ENCODE peak calls at places on chromosome 18, in ten cellular contexts. X is iris pigment epithelial cell; R is hippocampal formation; V is GM12892; P is AG09309; N is HTR-8/SVneo; M is Ammon's horn; H is thoracic aorta; G is activated T-cell treated with anti-CD3 and anti-CD28 coated beads, Interleukin-2, amount 50 U/mL, for 48 hours; W is AG08396. T is an unnamed sample.
A peak's percentile ranks its signal among the peaks of the same experiment; 100 is the strongest.

GRCh38 chr18:24181806-24182205 is 42.9 kb downstream of the CABYR start:
- DNase-seq in X (peak; percentile 47), R (no peak), V (no peak), P (no peak), N (no peak), M (no peak), H (no peak), G (no peak), W (no peak), T (no peak)

GRCh38 chr18:13284330-13285027 is 65.9 kb downstream of the LDLRAD4 start:
- DNase-seq in X (no peak), R (no peak), V (no peak), P (no peak), N (no peak), M (no peak), H (no peak), G (peak; percentile 67), W (no peak), T (no peak)

GRCh38 chr18:6022840-6023239 is 127.5 kb upstream of the TMEM200C start:
- DNase-seq in X (peak; percentile 75), R (no peak), V (no peak), P (peak; percentile 14), N (no peak), M (no peak), H (no peak), G (no peak), W (no peak), T (no peak)

GRCh38 chr18:55251186-55251995 is 292.1 kb upstream of the CCDC68 start:
- DNase-seq in X (peak; percentile 75), R (no peak), V (no peak), P (peak; percentile 55), N (no peak), M (no peak), H (no peak), G (no peak), W (peak; percentile 28), T (no peak)

GRCh38 chr18:13564579-13564978 is 161.8 kb downstream of the FAM210A start:
- DNase-seq in X (no peak), R (no peak), V (no peak), P (no peak), N (no peak), M (no peak), H (no peak), G (no peak), W (no peak), T (no peak)

GRCh38 chr18:79508565-79509535 is 113.1 kb downstream of the NFATC1 start:
- DNase-seq in X (no peak), R (no peak), V (no peak), P (no peak), N (no peak), M (no peak), H (no peak), G (no peak), W (no peak), T (no peak)

GRCh38 chr18:67410671-67411070 is 105.8 kb downstream of the DSEL start:
- DNase-seq in X (peak; percentile 56), R (no peak), V (no peak), P (no peak), N (no peak), M (no peak), H (no peak), G (no peak), W (no peak), T (no peak)

GRCh38 chr18:8359076-8359475 is 250.2 kb upstream of the RAB12 start:
- DNase-seq in X (no peak), R (no peak), V (no peak), P (no peak), N (no peak), M (no peak), H (no peak), G (no peak), W (no peak), T (no peak)

GRCh38 chr18:9931679-9932078 is 17.9 kb downstream of the VAPA start:
- DNase-seq in X (no peak), R (no peak), V (no peak), P (no peak), N (no peak), M (no peak), H (no peak), G (no peak), W (no peak), T (no peak)

GRCh38 chr18:41666251-41666650 is 288.8 kb upstream of the PIK3C3 start:
- DNase-seq in X (peak; percentile 36), R (no peak), V (no peak), P (no peak), N (no peak), M (no peak), H (no peak), G (no peak), W (no peak), T (no peak)

GRCh38 chr18:13260114-13260926 is 41.8 kb downstream of the LDLRAD4 start:
- DNase-seq in X (no peak), R (no peak), V (no peak), P (no peak), N (no peak), M (no peak), H (no peak), G (no peak), W (no peak), T (no peak)

GRCh38 chr18:49813071-49813320 is 337 bp downstream of the ACAA2 start:
- DNase-seq in X (peak; percentile 38), R (peak; percentile 40), V (peak; percentile 19), P (no peak), N (no peak), M (peak; percentile 37), H (no peak), G (no peak), W (peak; percentile 35), T (no peak)

GRCh38 chr18:61852496-61852895 is 40.3 kb downstream of the RNF152 start:
- DNase-seq in X (no peak), R (no peak), V (no peak), P (no peak), N (no peak), M (no peak), H (no peak), G (no peak), W (no peak), T (no peak)

GRCh38 chr18:45820144-45820745 is 5.2 kb upstream of the SIGLEC15 start:
- DNase-seq in X (no peak), R (no peak), V (no peak), P (no peak), N (no peak), M (no peak), H (no peak), G (no peak), W (no peak), T (no peak)

GRCh38 chr18:12393998-12394397 is 13.7 kb upstream of the PRELID3A start:
- DNase-seq in X (no peak), R (no peak), V (no peak), P (no peak), N (no peak), M (no peak), H (no peak), G (no peak), W (no peak), T (no peak)

GRCh38 chr18:28005164-28005563 is 171.8 kb downstream of the CDH2 start:
- DNase-seq in X (no peak), R (no peak), V (no peak), P (no peak), N (no peak), M (peak; percentile 29), H (no peak), G (no peak), W (no peak), T (no peak)

T was measured in C1 segment of cervical spinal cord.